ENCODE peak calls at places on chromosomes 3 and 15, in six cellular contexts. C, L, O, K, G and S are unnamed samples.

GRCh38 chr3:197600796-197601565 is 45.2 kb upstream of the BDH1 start:
- DNase-seq in G (peak), C (no peak), O (no peak), K (no peak), L (peak), S (peak)

GRCh38 chr3:52177701-52178042 is 20.3 kb upstream of the ALAS1 start:
- DNase-seq in K (no peak), G (no peak), L (no peak), C (no peak), O (no peak), S (no peak)

GRCh38 chr3:123314409-123315270 is 112.9 kb downstream of the SEC22A start:
- DNase-seq in L (no peak), O (no peak), K (no peak), G (no peak), C (peak), S (no peak)

GRCh38 chr3:67000006-67000405 is 1.9 kb downstream of the KBTBD8 start:
- DNase-seq in O (peak), G (peak), L (peak), C (no peak), K (no peak), S (peak)

GRCh38 chr3:152204218-152204617 is 64.5 kb upstream of the MBNL1 start:
- DNase-seq in C (no peak), G (no peak), L (no peak), K (no peak), O (no peak), S (no peak)

GRCh38 chr15:78003539-78004008 is 73.9 kb downstream of the TBC1D2B start:
- DNase-seq in L (no peak), C (no peak), G (no peak), K (no peak), O (no peak), S (no peak)

GRCh38 chr15:88131937-88132336 is 124.6 kb downstream of the NTRK3 start:
- DNase-seq in L (no peak), O (no peak), G (no peak), C (no peak), K (no peak), S (no peak)

GRCh38 chr15:66594836-66595235 is 29.0 kb upstream of the LCTL start:
- DNase-seq in G (no peak), O (no peak), C (no peak), K (no peak), L (no peak), S (no peak)

GRCh38 chr3:141792495-141792894 is 29.3 kb downstream of the GRK7 start:
- DNase-seq in O (no peak), C (no peak), K (no peak), G (no peak), L (no peak), S (no peak)

GRCh38 chr15:63874616-63875015 is 40.9 kb upstream of the HERC1 start:
- DNase-seq in O (no peak), K (no peak), L (no peak), G (no peak), C (no peak), S (no peak)